ENCODE peak calls at places on chromosomes 16 and 17, in seven cellular contexts. P is NCI-H345, H is ELF-1, Q is WTC11, E is NCI-H1436, K is NCI-H1930, I is glomerular endothelial cell. V is an unnamed sample.
A peak's percentile ranks its signal among the peaks of the same experiment; 100 is the strongest.

GRCh38 chr17:65294184-65294719 is 157.1 kb downstream of the RGS9 start:
- DNase-seq in Q (peak; percentile 78), I (no peak), P (peak; percentile 55), H (peak; percentile 90), K (peak; percentile 7), E (peak; percentile 69), V (peak; percentile 64)

GRCh38 chr17:40883031-40883430 is 2.0 kb downstream of the KRT20 start:
- DNase-seq in H (no peak), K (no peak), Q (no peak), E (no peak), I (no peak), P (no peak), V (no peak)

GRCh38 chr16:88856122-88856827 is 472 bp downstream of the GALNS start:
- DNase-seq in E (no peak), K (no peak), P (no peak), H (peak; percentile 75), I (no peak), Q (peak; percentile 55), V (no peak)

GRCh38 chr17:35074711-35075707 is 11.5 kb upstream of the RFFL start:
- DNase-seq in I (no peak), H (no peak), Q (no peak), K (no peak), E (no peak), P (no peak), V (no peak)

GRCh38 chr17:66459811-66460270 is 157.4 kb downstream of the PRKCA start:
- DNase-seq in K (no peak), E (no peak), H (no peak), I (peak; percentile 94), P (no peak), Q (no peak), V (no peak)

GRCh38 chr17:2056221-2057129 is 1.6 kb downstream of the HIC1 start:
- DNase-seq in K (no peak), I (no peak), P (no peak), Q (peak; percentile 49), E (no peak), H (peak; percentile 75), V (peak; percentile 51)

GRCh38 chr17:39634384-39634871 is 2.5 kb upstream of the STARD3 start:
- DNase-seq in H (peak; percentile 57), K (no peak), Q (no peak), I (no peak), P (peak; percentile 38), E (peak; percentile 50), V (no peak)

GRCh38 chr17:42647778-42648177 is 11.3 kb upstream of the TUBG2 start:
- DNase-seq in Q (no peak), K (no peak), P (no peak), I (no peak), H (no peak), E (no peak), V (no peak)

GRCh38 chr17:35245196-35245486 is 2.3 kb downstream of the SLFN5 start:
- DNase-seq in H (no peak), P (no peak), E (no peak), I (no peak), Q (no peak), K (no peak), V (no peak)

GRCh38 chr17:27878776-27879562 is 14.2 kb downstream of the LYRM9 start:
- DNase-seq in K (no peak), P (peak; percentile 52), E (no peak), I (no peak), Q (peak; percentile 24), H (peak; percentile 25), V (peak; percentile 48)

GRCh38 chr16:84933774-84934571 is 77.4 kb downstream of the ZDHHC7 start:
- DNase-seq in P (no peak), Q (no peak), K (no peak), E (no peak), I (no peak), H (no peak), V (no peak)

GRCh38 chr16:9836118-9836736 is 346.0 kb downstream of the GRIN2A start:
- DNase-seq in P (no peak), I (no peak), E (no peak), K (no peak), Q (no peak), H (no peak), V (no peak)

GRCh38 chr17:21512307-21513011 is 136.3 kb downstream of the KCNJ12 start:
- DNase-seq in I (no peak), K (no peak), E (no peak), Q (no peak), H (no peak), P (no peak), V (no peak)

GRCh38 chr17:40545660-40546059 is 19.6 kb downstream of the CCR7 start:
- DNase-seq in H (no peak), I (no peak), P (no peak), K (no peak), E (no peak), Q (peak; percentile 6), V (no peak)

GRCh38 chr16:20611975-20612471 is 35.9 kb upstream of the ACSM2B start:
- DNase-seq in I (no peak), H (no peak), E (no peak), K (no peak), Q (no peak), P (peak; percentile 71), V (no peak)

GRCh38 chr17:18356624-18357023 is 6.7 kb downstream of the SHMT1 start:
- DNase-seq in E (no peak), H (no peak), I (no peak), K (no peak), Q (no peak), P (no peak), V (no peak)

GRCh38 chr16:30637952-30638351 is 12.8 kb upstream of the PRR14 start:
- DNase-seq in P (peak; percentile 31), I (no peak), K (peak; percentile 40), H (peak; percentile 32), Q (no peak), E (peak; percentile 33), V (peak; percentile 15)

GRCh38 chr17:69141802-69142472 is at the start of gene ABCA6:
- DNase-seq in H (no peak), K (no peak), P (no peak), Q (no peak), E (no peak), I (peak; percentile 34), V (no peak)

GRCh38 chr16:78686601-78687000 is 587.1 kb downstream of the WWOX start:
- DNase-seq in H (no peak), E (no peak), K (no peak), Q (no peak), P (no peak), I (no peak), V (no peak)

GRCh38 chr17:42679492-42680330 is 1.9 kb downstream of the CCR10 start:
- DNase-seq in Q (peak; percentile 82), H (peak; percentile 94), I (no peak), P (peak; percentile 82), E (peak; percentile 81), K (peak; percentile 55), V (peak; percentile 72)

GRCh38 chr17:49762148-49762941 is 1.6 kb downstream of the FAM117A start:
- DNase-seq in E (no peak), K (no peak), Q (no peak), P (no peak), H (no peak), I (no peak), V (no peak)

GRCh38 chr16:50313596-50314483 is 47.5 kb downstream of the ADCY7 start:
- DNase-seq in E (no peak), K (no peak), Q (no peak), H (peak; percentile 15), I (no peak), P (no peak), V (peak; percentile 43)

GRCh38 chr16:4744758-4745569 is 10.6 kb downstream of the DNAAF8 start:
- DNase-seq in I (no peak), E (no peak), K (no peak), Q (no peak), P (no peak), H (peak; percentile 47), V (no peak)

GRCh38 chr17:75288784-75289121 is 480 bp downstream of the SLC25A19 start:
- DNase-seq in P (peak; percentile 75), H (no peak), E (peak; percentile 72), K (no peak), Q (peak; percentile 53), I (no peak), V (peak; percentile 18)

GRCh38 chr16:53910990-53911389 is 207.0 kb downstream of the FTO start:
- DNase-seq in Q (no peak), K (no peak), H (no peak), P (no peak), E (no peak), I (no peak), V (no peak)

GRCh38 chr16:934178-934577 is 36.6 kb downstream of the LMF1 start:
- DNase-seq in P (no peak), I (no peak), E (no peak), Q (no peak), K (no peak), H (no peak), V (no peak)

GRCh38 chr17:44906010-44906646 is 6.9 kb upstream of the EFTUD2 start:
- DNase-seq in Q (no peak), K (no peak), E (no peak), P (no peak), I (no peak), H (no peak), V (no peak)

GRCh38 chr17:80558046-80558445 is 13.4 kb downstream of the RPTOR start:
- DNase-seq in Q (no peak), K (no peak), H (no peak), P (no peak), I (no peak), E (no peak), V (no peak)

GRCh38 chr17:42171831-42172230 is 9.1 kb downstream of the KCNH4 start:
- DNase-seq in P (no peak), I (no peak), Q (peak; percentile 44), H (peak; percentile 82), E (no peak), K (no peak), V (no peak)

GRCh38 chr17:77191266-77191665 is 50.5 kb downstream of the SEC14L1 start:
- DNase-seq in I (no peak), H (no peak), P (no peak), Q (no peak), K (no peak), E (no peak), V (no peak)

GRCh38 chr17:80761421-80761871 is 216.8 kb downstream of the RPTOR start:
- DNase-seq in K (no peak), I (no peak), H (no peak), Q (no peak), P (peak; percentile 77), E (no peak), V (peak; percentile 56)

GRCh38 chr16:85616608-85617311 is 3.6 kb downstream of the GSE1 start:
- DNase-seq in E (no peak), Q (no peak), H (no peak), I (no peak), P (no peak), K (no peak), V (no peak)

GRCh38 chr16:46765050-46765449 is 16.9 kb upstream of the MYLK3 start:
- DNase-seq in E (no peak), Q (no peak), H (no peak), K (no peak), P (no peak), I (no peak), V (no peak)

GRCh38 chr16:78809535-78809934 is 710.1 kb downstream of the WWOX start:
- DNase-seq in Q (no peak), E (no peak), H (no peak), P (no peak), K (no peak), I (no peak), V (no peak)

GRCh38 chr16:8138666-8139065 is 451.6 kb downstream of the TMEM114 start:
- DNase-seq in I (no peak), E (no peak), Q (no peak), P (no peak), K (no peak), H (no peak), V (no peak)

GRCh38 chr16:23679274-23679985 is 741 bp downstream of the PLK1 start:
- DNase-seq in H (peak; percentile 58), K (peak; percentile 4), E (peak; percentile 0), Q (peak; percentile 60), P (peak; percentile 19), I (no peak), V (no peak)

V was measured in stimulated activated naive CD4-positive, alpha-beta T cell.